ENCODE peak calls at places on chromosomes 5 and 9, in six cellular contexts. C is osteoblast, Q is neural progenitor cell, S is sigmoid colon, A is Karpas-422, I is A549. U is an unnamed sample.
A peak's percentile ranks its signal among the peaks of the same experiment; 100 is the strongest.

GRCh38 chr9:105055922-105056321 is 128.0 kb upstream of the ABCA1 start:
- DNase-seq in S (no peak), Q (no peak), I (no peak), A (no peak), C (peak; percentile 45), U (no peak)

GRCh38 chr5:137034764-137035479 is 464.2 kb downstream of the SPOCK1 start:
- DNase-seq in S (no peak), Q (peak; percentile 25), I (no peak), A (no peak), C (no peak), U (no peak)

GRCh38 chr5:26864061-26864460 is 174.3 kb downstream of the CDH9 start:
- DNase-seq in S (no peak), I (no peak), Q (no peak), A (no peak), C (no peak), U (no peak)

GRCh38 chr5:180074462-180074861 is 2.9 kb upstream of the RNF130 start:
- DNase-seq in C (no peak), A (no peak), S (no peak), I (no peak), Q (no peak), U (no peak)

GRCh38 chr5:74251106-74252032 is 389.2 kb downstream of the ENC1 start:
- DNase-seq in A (no peak), C (peak; percentile 94), I (peak; percentile 57), Q (no peak), S (peak; percentile 80), U (no peak)

GRCh38 chr9:15416880-15417279 is 5.8 kb upstream of the SNAPC3 start:
- DNase-seq in S (no peak), Q (peak; percentile 45), I (peak; percentile 52), A (peak; percentile 75), C (no peak), U (no peak)

GRCh38 chr5:173853370-173854131 is 34.6 kb upstream of the CPEB4 start:
- DNase-seq in A (peak; percentile 64), Q (no peak), S (no peak), C (no peak), I (no peak), U (no peak)

GRCh38 chr9:3909966-3910650 is 384.3 kb upstream of the RFX3 start:
- DNase-seq in I (no peak), C (no peak), S (no peak), Q (no peak), A (no peak), U (no peak)

GRCh38 chr9:133553978-133554713 is 19.6 kb downstream of the ADAMTSL2 start:
- DNase-seq in C (no peak), S (no peak), Q (peak; percentile 51), A (no peak), I (no peak), U (no peak)

GRCh38 chr9:4371108-4371507 is 71.2 kb upstream of the GLIS3 start:
- DNase-seq in A (no peak), Q (peak; percentile 3), S (no peak), I (peak; percentile 23), C (peak; percentile 91), U (no peak)

GRCh38 chr9:74032421-74032820 is 464.7 kb upstream of the RORB start:
- DNase-seq in Q (no peak), A (no peak), C (no peak), S (no peak), I (no peak), U (no peak)

GRCh38 chr5:86797677-86798076 is 179.9 kb downstream of the COX7C start:
- DNase-seq in Q (peak; percentile 60), S (no peak), C (no peak), I (no peak), A (no peak), U (no peak)

GRCh38 chr5:168015506-168015905 is 275.9 kb upstream of the WWC1 start:
- DNase-seq in S (no peak), I (no peak), Q (no peak), A (no peak), C (no peak), U (no peak)

GRCh38 chr5:135445306-135445940 is 1.7 kb downstream of the DCANP1 start:
- DNase-seq in S (peak; percentile 48), A (no peak), C (no peak), Q (no peak), I (no peak), U (no peak)

GRCh38 chr9:33163433-33164137 is 3.6 kb downstream of the B4GALT1 start:
- DNase-seq in I (no peak), C (no peak), Q (no peak), A (no peak), S (no peak), U (no peak)

GRCh38 chr9:113999256-114000062 is 78.6 kb downstream of the AMBP start:
- DNase-seq in I (no peak), S (no peak), Q (no peak), C (peak; percentile 80), A (no peak), U (no peak)

GRCh38 chr5:139513852-139514485 is 31.4 kb upstream of the STING1 start:
- DNase-seq in A (no peak), S (no peak), Q (no peak), C (no peak), I (no peak), U (no peak)

GRCh38 chr5:68333649-68334549 is 118.3 kb downstream of the PIK3R1 start:
- DNase-seq in A (no peak), Q (no peak), S (no peak), C (peak; percentile 59), I (peak; percentile 83), U (no peak)

GRCh38 chr5:143739741-143740140 is 72.2 kb upstream of the HMHB1 start:
- DNase-seq in I (no peak), S (no peak), Q (no peak), C (no peak), A (no peak), U (no peak)

GRCh38 chr9:113151696-113152630 is 1.2 kb downstream of the SLC31A2 start:
- DNase-seq in I (no peak), A (no peak), Q (no peak), S (no peak), C (no peak), U (no peak)

GRCh38 chr9:93071464-93071863 is 13.0 kb downstream of the SUSD3 start:
- DNase-seq in Q (peak; percentile 56), S (no peak), C (peak; percentile 77), A (peak; percentile 77), I (peak; percentile 57), U (no peak)

GRCh38 chr9:15846611-15847010 is 293.8 kb downstream of the CCDC171 start:
- DNase-seq in Q (peak; percentile 40), A (no peak), C (no peak), S (no peak), I (no peak), U (no peak)

GRCh38 chr5:165187815-165188214 is 1682.4 kb downstream of the MAT2B start:
- DNase-seq in I (no peak), C (no peak), A (no peak), Q (no peak), S (no peak), U (no peak)

GRCh38 chr5:165185726-165186125 is 1680.3 kb downstream of the MAT2B start:
- DNase-seq in C (no peak), Q (no peak), I (no peak), S (no peak), A (no peak), U (no peak)

GRCh38 chr5:165184183-165184582 is 1678.8 kb downstream of the MAT2B start:
- DNase-seq in A (no peak), Q (no peak), C (no peak), I (no peak), S (no peak), U (no peak)

DNA sequence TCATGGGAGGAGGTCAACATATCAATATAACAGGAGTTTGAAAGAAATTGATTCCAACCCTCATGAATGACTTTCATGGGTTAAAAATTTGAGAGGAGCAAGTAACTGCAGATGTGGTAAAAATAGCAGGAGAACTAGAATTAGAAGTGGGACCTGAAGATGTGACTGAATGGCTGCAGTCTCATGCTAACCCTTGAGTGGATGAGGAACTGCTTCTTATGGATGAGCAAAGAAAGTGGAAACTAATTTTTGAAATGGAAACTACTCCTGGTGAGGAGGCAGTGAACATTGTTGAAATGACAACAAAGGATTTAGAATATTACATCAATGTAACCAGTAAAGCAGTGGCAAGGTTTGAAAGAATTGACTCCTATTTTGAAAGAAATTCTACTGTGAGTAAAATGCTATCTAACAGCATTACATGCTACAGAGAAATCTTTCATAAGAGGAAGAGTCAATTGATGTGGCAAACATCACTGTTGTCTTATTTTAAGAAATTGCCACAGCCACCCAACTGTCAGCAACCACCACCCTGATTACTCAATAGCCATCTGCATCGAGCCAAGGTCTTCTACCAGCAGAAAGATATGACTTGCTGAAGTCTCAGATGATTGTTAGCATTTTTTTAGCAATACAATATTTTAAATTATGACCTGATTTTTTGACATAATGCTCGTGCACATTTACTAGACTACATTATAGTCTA is 1683.3 kb downstream of the MAT2B start:
- DNase-seq in I (no peak), S (no peak), C (no peak), Q (no peak), A (no peak), U (no peak)
- H3K9me3 ChIP-seq in I (no peaks in the 10 kb centered on the region), S (no peaks in the 10 kb centered on the region), C (peaks cover 3% of the 10 kb centered on the region), Q (no peaks in the 10 kb centered on the region), A (peaks cover 15% of the 10 kb centered on the region), U (no peaks in the 10 kb centered on the region)

GRCh38 chr9:7313389-7313788 is 486.2 kb downstream of the DMAC1 start:
- DNase-seq in Q (no peak), A (peak; percentile 44), C (no peak), S (no peak), I (no peak), U (no peak)
- H3K9me3 ChIP-seq in Q (peaks cover 12% of the 10 kb centered on the region), A (peaks cover 28% of the 10 kb centered on the region), C (no peaks in the 10 kb centered on the region), S (peaks cover 22% of the 10 kb centered on the region), I (peaks cover 37% of the 10 kb centered on the region), U (no peaks in the 10 kb centered on the region)

GRCh38 chr9:138120511-138121437 is 243.2 kb downstream of the CACNA1B start:
- DNase-seq in Q (no peak), I (no peak), A (no peak), S (no peak), C (peak; percentile 65), U (no peak)
- H3K9me3 ChIP-seq in Q (no peaks in the 10 kb centered on the region), I (peaks cover under 1% of the 10 kb centered on the region), A (peaks cover 24% of the 10 kb centered on the region), S (no peaks in the 10 kb centered on the region), C (no peaks in the 10 kb centered on the region), U (no peaks in the 10 kb centered on the region)

GRCh38 chr9:25814023-25814422 is 135.8 kb upstream of the TUSC1 start:
- DNase-seq in A (no peak), I (no peak), Q (no peak), S (no peak), C (no peak), U (no peak)

DNA sequence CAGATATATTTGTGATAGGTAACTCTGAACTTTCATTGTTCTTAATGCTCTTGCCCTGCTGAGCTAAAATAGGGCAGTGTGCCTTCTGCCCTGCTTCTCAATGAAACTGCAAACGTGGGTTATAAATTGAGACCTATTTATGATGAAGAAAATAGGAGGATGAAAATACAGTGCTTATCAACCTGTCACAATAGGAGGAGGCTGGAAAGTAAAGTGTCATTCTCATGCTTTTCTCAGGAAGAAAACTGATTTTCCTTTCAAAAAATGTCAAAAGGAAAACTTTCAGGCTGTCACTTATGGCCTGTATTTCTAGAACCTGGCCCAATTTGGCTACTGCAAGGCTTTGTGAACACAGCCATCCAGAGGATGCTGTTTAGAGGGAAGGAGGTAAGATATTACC is 130.3 kb upstream of the TUSC1 start:
- DNase-seq in Q (no peak), S (no peak), A (no peak), I (no peak), C (no peak), U (no peak)
- H3K9me3 ChIP-seq in Q (no peaks in the 10 kb centered on the region), S (no peaks in the 10 kb centered on the region), A (peaks cover 9% of the 10 kb centered on the region), I (no peaks in the 10 kb centered on the region), C (no peaks in the 10 kb centered on the region), U (no peaks in the 10 kb centered on the region)

GRCh38 chr5:97906135-97906534 is 723.1 kb upstream of the RIOK2 start:
- DNase-seq in C (no peak), I (no peak), Q (no peak), S (no peak), A (no peak), U (no peak)
- H3K9me3 ChIP-seq in C (peaks cover 5% of the 10 kb centered on the region), I (peaks cover 4% of the 10 kb centered on the region), Q (peaks cover 17% of the 10 kb centered on the region), S (no peaks in the 10 kb centered on the region), A (peaks cover 5% of the 10 kb centered on the region), U (no peaks in the 10 kb centered on the region)

U was measured in T-helper 17 cell.